ENCODE peak calls at places on chromosomes 13 and 19, in four cellular contexts. S is K562, B is HepG2, M is GM12878. A is an unnamed sample.

GRCh38 chr13:50320297-50320862 is 305.1 kb downstream of the KCNRG start:
- DNase-seq in B (peak), S (no peak), M (no peak), A (no peak)

GRCh38 chr19:30388819-30389218 is 16.6 kb downstream of the ZNF536 start:
- DNase-seq in B (no peak), M (no peak), S (no peak), A (no peak)

GRCh38 chr19:51821921-51822716 is 27.2 kb downstream of the FPR3 start:
- DNase-seq in B (no peak), S (no peak), M (no peak), A (no peak)

GRCh38 chr19:28324275-28325060 is 888.5 kb downstream of the UQCRFS1 start:
- DNase-seq in M (no peak), B (no peak), S (no peak), A (no peak)

GRCh38 chr13:79282976-79283375 is 123.1 kb downstream of the RBM26 start:
- DNase-seq in M (no peak), S (no peak), B (peak), A (no peak)

GRCh38 chr19:51016798-51017683 is 2.5 kb downstream of the KLK10 start:
- DNase-seq in S (peak), M (no peak), B (peak), A (peak)

GRCh38 chr13:99931462-99931861 is 40.1 kb downstream of the ZIC5 start:
- DNase-seq in B (no peak), M (no peak), S (no peak), A (no peak)

GRCh38 chr13:111629016-111629415 is 308.6 kb downstream of the TEX29 start:
- DNase-seq in S (no peak), B (no peak), M (no peak), A (no peak)

GRCh38 chr13:43544011-43544410 is 242.8 kb downstream of the ENOX1 start:
- DNase-seq in M (no peak), S (no peak), B (no peak), A (peak)

DNA sequence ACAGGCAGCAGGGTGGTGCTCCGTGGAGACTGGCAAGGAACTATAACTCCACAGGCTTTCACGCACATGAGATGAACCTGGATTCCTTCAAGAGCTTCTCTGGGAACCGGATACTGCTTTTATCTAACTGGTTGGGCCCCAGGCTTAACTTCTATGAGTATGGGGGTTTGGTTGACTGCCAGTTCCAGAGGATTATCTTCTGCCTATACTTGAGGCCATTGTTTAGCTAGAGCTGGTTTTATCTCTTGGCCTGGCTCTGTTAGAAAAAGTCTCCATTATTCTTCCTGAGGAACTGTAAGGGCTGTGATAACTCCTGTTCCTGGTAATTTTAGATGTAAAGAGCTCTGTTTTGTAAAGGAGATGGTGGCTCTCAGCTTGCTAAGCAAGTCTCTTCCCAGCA is 40.9 kb downstream of the ZNF846 start:
- DNase-seq in S (no peak), M (no peak), B (no peak), A (no peak)
- TF ChIP-seq KDM1A in S (no peak), M (no peak), B (no peak), A (no peak)

GRCh38 chr19:55352746-55353145 is 1.8 kb downstream of the COX6B2 start:
- DNase-seq in M (no peak), B (no peak), S (no peak), A (no peak)

GRCh38 chr19:55354698-55355212 is at the start of gene COX6B2:
- DNase-seq in B (no peak), M (no peak), S (peak), A (no peak)

GRCh38 chr19:55353803-55354697 is 469 bp downstream of the COX6B2 start:
- DNase-seq in S (peak), M (no peak), B (no peak), A (peak)

GRCh38 chr19:55353356-55353802 is 1.1 kb downstream of the COX6B2 start:
- DNase-seq in M (no peak), B (no peak), S (no peak), A (no peak)

GRCh38 chr19:55355213-55355821 is 798 bp upstream of the COX6B2 start:
- DNase-seq in S (no peak), B (no peak), M (no peak), A (no peak)
- TF ChIP-seq ESRRA in S (no peak), B (no peak), M (no peak), A (no peak)

GRCh38 chr19:23415561-23416191 is 20.4 kb upstream of the ZNF91 start:
- DNase-seq in M (no peak), S (no peak), B (no peak), A (no peak)
- TF ChIP-seq JUNB in M (no peak), S (no peak), B (no peak), A (no peak)

DNA sequence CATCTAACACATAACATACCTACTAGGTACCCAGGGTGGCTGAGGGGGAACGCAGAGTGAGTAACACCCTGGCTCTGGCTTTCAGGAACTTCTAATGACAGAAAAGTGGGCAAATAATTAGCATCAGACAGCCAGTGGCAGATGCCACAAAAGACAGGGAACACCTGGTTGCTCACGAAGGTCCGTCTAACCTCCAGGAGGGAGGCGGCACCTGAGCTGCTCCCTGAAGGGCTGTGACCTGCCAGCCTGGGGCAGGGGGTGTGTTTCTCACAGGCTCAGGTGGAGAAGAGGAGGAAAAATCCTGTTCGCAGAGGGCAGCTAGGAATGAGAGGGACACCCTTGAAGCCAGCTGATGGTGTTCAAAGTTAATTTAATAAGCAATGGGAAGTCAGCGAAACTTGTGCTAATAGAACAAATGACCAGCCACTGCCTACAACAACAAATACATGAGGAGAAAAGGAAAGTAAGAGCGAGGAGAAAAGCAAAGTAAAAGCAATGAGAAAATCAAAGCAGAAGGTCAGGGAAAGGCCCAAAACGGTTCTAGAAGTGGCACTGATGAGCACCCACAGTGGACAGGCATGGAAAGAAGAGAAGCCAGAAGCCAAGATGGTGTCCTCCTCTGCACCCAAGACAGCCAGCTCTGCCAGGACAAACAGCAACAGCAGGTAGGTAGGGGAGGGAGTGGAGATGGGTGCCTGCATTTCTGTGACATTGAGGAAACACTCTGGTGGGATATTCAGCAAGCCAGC is 87.3 kb downstream of the STK24 start:
- DNase-seq in M (no peak), B (no peak), S (no peak), A (no peak)
- TF ChIP-seq KDM1A in M (no peak), B (no peak), S (no peak), A (no peak)

GRCh38 chr19:11092181-11092538 is 2.9 kb downstream of the LDLR start:
- DNase-seq in B (peak), M (no peak), S (no peak), A (peak)
- TF ChIP-seq ESRRA in B (no peak), M (no peak), S (no peak), A (no peak)

DNA sequence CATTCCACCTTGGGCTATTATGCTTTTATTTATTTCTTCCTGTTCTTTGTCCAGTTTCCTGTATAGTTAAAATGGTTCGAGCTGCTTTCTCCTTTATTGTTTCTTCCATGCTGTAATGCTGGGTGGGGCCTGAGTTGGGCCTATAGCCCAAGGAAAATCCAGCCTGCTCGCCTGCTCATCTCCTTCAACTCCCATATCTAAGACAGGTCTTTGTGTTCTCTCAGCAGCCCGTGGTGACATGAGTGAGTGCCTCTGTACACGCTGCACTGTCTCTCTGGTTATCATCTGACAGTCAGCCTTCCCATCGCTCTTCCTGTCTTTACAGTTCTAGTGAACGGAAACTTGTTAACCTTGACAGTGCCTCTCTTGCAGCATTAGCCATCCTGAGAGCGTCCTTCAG is 221.9 kb upstream of the SLC10A2 start:
- DNase-seq in M (no peak), S (no peak), B (no peak), A (no peak)
- TF ChIP-seq JUNB in M (no peak), S (no peak), B (no peak), A (no peak)

GRCh38 chr19:49889038-49889686 is 7.5 kb downstream of the IL4I1 start:
- DNase-seq in B (no peak), M (no peak), S (no peak), A (no peak)

GRCh38 chr19:49887037-49887652 is 9.5 kb downstream of the IL4I1 start:
- DNase-seq in B (no peak), S (no peak), M (no peak), A (no peak)

GRCh38 chr19:49889687-49890348 is 6.9 kb downstream of the IL4I1 start:
- DNase-seq in B (no peak), S (peak), M (no peak), A (peak)

GRCh38 chr19:49887653-49888477 is 8.8 kb downstream of the IL4I1 start:
- DNase-seq in M (no peak), B (no peak), S (no peak), A (no peak)

DNA sequence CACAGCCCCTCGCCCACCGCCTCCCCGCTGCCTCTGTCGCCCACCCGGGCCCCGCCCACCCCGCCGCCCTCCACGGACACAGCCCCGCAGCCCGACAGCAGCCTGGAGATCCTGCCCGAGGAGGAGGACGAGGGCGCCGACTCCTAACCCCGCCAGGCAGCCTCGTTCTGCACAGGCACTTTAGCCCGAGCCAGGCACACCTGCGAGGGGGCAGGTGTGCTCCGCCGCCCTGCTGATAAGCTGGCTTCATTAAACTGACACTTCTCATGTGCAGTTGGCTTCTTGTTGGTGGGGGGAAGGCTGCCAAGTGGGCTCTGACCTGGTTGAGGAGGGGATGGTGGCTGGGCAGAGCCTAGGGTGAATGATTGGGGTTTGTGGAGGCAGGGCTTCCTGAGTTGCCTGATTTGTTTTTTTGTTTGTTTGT is 8.2 kb downstream of the IL4I1 start:
- DNase-seq in M (no peak), B (no peak), S (no peak), A (no peak)
- TF ChIP-seq KDM1A in M (no peak), B (no peak), S (no peak), A (no peak)

A was measured in A549.